ENCODE peak calls at places on chromosomes 7 and 10, in eight cellular contexts. T, O, K, Z, I, N, U and M are unnamed samples.

GRCh38 chr7:16648551-16648950 is 2.6 kb downstream of the BZW2 start:
- DNase-seq in T (no peak), O (no peak), K (peak; percentile 13), Z (no peak), I (no peak), N (no peak), U (no peak), M (no peak)

GRCh38 chr7:138465046-138465445 is 5.0 kb downstream of the TRIM24 start:
- DNase-seq in T (no peak), O (no peak), K (no peak), Z (no peak), I (no peak), N (no peak), U (no peak), M (no peak)

GRCh38 chr7:82388138-82388537 is 55.4 kb downstream of the CACNA2D1 start:
- DNase-seq in T (no peak), O (no peak), K (no peak), Z (no peak), I (peak; percentile 24), N (no peak), U (no peak), M (no peak)

GRCh38 chr7:100510437-100511239 is 26.9 kb downstream of the NYAP1 start:
- DNase-seq in T (no peak), O (no peak), K (no peak), Z (no peak), I (no peak), N (no peak), U (no peak), M (no peak)

GRCh38 chr10:95290801-95291633 is at the start of gene PDLIM1:
- DNase-seq in T (no peak), O (peak; percentile 85), K (peak; percentile 57), Z (peak; percentile 49), I (peak; percentile 65), N (no peak), U (peak; percentile 77), M (peak; percentile 29)

GRCh38 chr7:12655161-12655560 is 32.3 kb upstream of the ARL4A start:
- DNase-seq in T (no peak), O (no peak), K (no peak), Z (no peak), I (no peak), N (no peak), U (no peak), M (no peak)

GRCh38 chr10:44468525-44468924 is 83.6 kb upstream of the CXCL12 start:
- DNase-seq in T (no peak), O (no peak), K (no peak), Z (no peak), I (no peak), N (no peak), U (no peak), M (no peak)

GRCh38 chr10:60314306-60314940 is 75.3 kb downstream of the ANK3 start:
- DNase-seq in T (no peak), O (no peak), K (no peak), Z (peak; percentile 57), I (peak; percentile 69), N (peak; percentile 41), U (no peak), M (peak; percentile 83)

GRCh38 chr7:76358053-76358477 is 726 bp downstream of the YWHAG start:
- DNase-seq in T (no peak), O (peak; percentile 68), K (peak; percentile 31), Z (no peak), I (peak; percentile 49), N (no peak), U (no peak), M (peak; percentile 37)

GRCh38 chr7:66142334-66142733 is 27.7 kb downstream of the CRCP start:
- DNase-seq in T (no peak), O (peak; percentile 34), K (no peak), Z (no peak), I (no peak), N (no peak), U (no peak), M (no peak)

GRCh38 chr7:23938937-23939552 is 229.0 kb downstream of the STK31 start:
- DNase-seq in T (no peak), O (peak; percentile 38), K (peak; percentile 52), Z (peak; percentile 3), I (peak; percentile 59), N (no peak), U (peak; percentile 34), M (peak; percentile 20)

GRCh38 chr7:94909023-94909466 is 1.7 kb downstream of the PPP1R9A start:
- DNase-seq in T (no peak), O (no peak), K (no peak), Z (no peak), I (no peak), N (no peak), U (peak; percentile 4), M (no peak)

GRCh38 chr10:129418826-129419225 is 48.2 kb upstream of the MGMT start:
- DNase-seq in T (no peak), O (no peak), K (no peak), Z (no peak), I (no peak), N (no peak), U (no peak), M (no peak)

GRCh38 chr10:48340734-48341133 is 34.3 kb downstream of the MAPK8 start:
- DNase-seq in T (no peak), O (no peak), K (no peak), Z (no peak), I (no peak), N (no peak), U (no peak), M (no peak)

GRCh38 chr10:7411671-7412481 is 1.0 kb upstream of the SFMBT2 start:
- DNase-seq in T (no peak), O (no peak), K (peak; percentile 24), Z (no peak), I (no peak), N (no peak), U (peak; percentile 29), M (no peak)

GRCh38 chr10:20708305-20708704 is 188.8 kb downstream of the NEBL start:
- DNase-seq in T (no peak), O (no peak), K (no peak), Z (no peak), I (no peak), N (no peak), U (no peak), M (no peak)

GRCh38 chr7:137820677-137821420 is 25.9 kb downstream of the DGKI start:
- DNase-seq in T (peak; percentile 34), O (peak; percentile 47), K (no peak), Z (peak; percentile 6), I (peak; percentile 83), N (peak; percentile 68), U (peak; percentile 33), M (peak; percentile 91)

GRCh38 chr7:140672382-140673062 is at the start of gene ADCK2:
- DNase-seq in T (no peak), O (peak; percentile 79), K (peak; percentile 41), Z (no peak), I (peak; percentile 15), N (no peak), U (peak; percentile 64), M (no peak)

GRCh38 chr7:158818325-158819213 is 10.7 kb downstream of the ESYT2 start:
- DNase-seq in T (peak; percentile 84), O (peak; percentile 80), K (peak; percentile 32), Z (peak; percentile 99), I (peak; percentile 98), N (peak; percentile 85), U (peak; percentile 64), M (peak; percentile 93)

GRCh38 chr7:144854839-144855424 is 19.1 kb upstream of the TPK1 start:
- DNase-seq in T (no peak), O (no peak), K (peak; percentile 6), Z (peak; percentile 1), I (peak; percentile 54), N (no peak), U (peak; percentile 8), M (peak; percentile 56)

GRCh38 chr7:7970113-7970619 is 1.6 kb downstream of the GLCCI1 start:
- DNase-seq in T (no peak), O (peak; percentile 13), K (no peak), Z (no peak), I (no peak), N (no peak), U (peak; percentile 48), M (no peak)

GRCh38 chr7:130227883-130228575 is 20.4 kb downstream of the SSMEM1 start:
- DNase-seq in T (no peak), O (no peak), K (no peak), Z (no peak), I (no peak), N (no peak), U (no peak), M (no peak)

GRCh38 chr7:25849361-25850184 is 302.4 kb upstream of the NFE2L3 start:
- DNase-seq in T (peak; percentile 86), O (no peak), K (no peak), Z (peak; percentile 63), I (peak; percentile 99), N (peak; percentile 87), U (no peak), M (peak; percentile 92)

GRCh38 chr10:116312534-116312933 is 11.7 kb upstream of the CCDC172 start:
- DNase-seq in T (no peak), O (no peak), K (no peak), Z (no peak), I (no peak), N (no peak), U (no peak), M (no peak)

GRCh38 chr10:116312091-116312490 is 12.2 kb upstream of the CCDC172 start:
- DNase-seq in T (no peak), O (no peak), K (no peak), Z (no peak), I (no peak), N (peak; percentile 11), U (no peak), M (no peak)

GRCh38 chr10:116316533-116316932 is 7.7 kb upstream of the CCDC172 start:
- DNase-seq in T (no peak), O (no peak), K (no peak), Z (no peak), I (no peak), N (peak; percentile 43), U (no peak), M (no peak)
- TF ChIP-seq CTCF in T (no peak), O (no peak), K (no peak), Z (no peak), I (no peak), N (no peak), U (no peak), M (no peak)

GRCh38 chr7:106959753-106960152 is 84.8 kb upstream of the PRKAR2B start:
- DNase-seq in T (no peak), O (no peak), K (peak; percentile 45), Z (no peak), I (no peak), N (no peak), U (peak; percentile 21), M (no peak)
- TF ChIP-seq CTCF in T (no peak), O (no peak), K (peak; percentile 42), Z (peak; percentile 32), I (peak; percentile 24), N (peak; percentile 17), U (peak; percentile 24), M (no peak)

GRCh38 chr10:63072951-63073350 is 60.2 kb upstream of the NRBF2 start:
- DNase-seq in T (no peak), O (no peak), K (no peak), Z (no peak), I (no peak), N (no peak), U (peak; percentile 25), M (no peak)
- TF ChIP-seq CTCF in T (no peak), O (no peak), K (no peak), Z (no peak), I (no peak), N (no peak), U (no peak), M (no peak)

DNA sequence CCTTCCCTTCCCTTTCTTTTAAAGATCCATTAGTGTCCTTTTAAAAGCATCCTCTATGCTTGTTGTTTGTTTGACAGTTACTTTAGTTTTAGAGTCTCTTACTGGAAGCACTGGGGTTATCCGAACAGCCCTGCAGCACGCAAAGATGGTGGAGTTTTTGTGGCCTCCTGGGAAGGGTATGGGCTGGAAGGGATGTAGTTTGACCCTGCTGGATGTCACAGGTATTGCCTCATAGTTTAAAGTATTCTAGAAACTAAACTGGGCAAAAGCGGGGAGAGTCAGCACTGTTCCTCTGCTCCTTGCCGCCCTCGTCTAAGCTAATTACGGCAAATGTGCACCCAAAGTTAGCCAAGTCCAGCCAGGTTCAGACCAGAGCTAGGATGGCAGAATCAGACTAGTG is 35.8 kb upstream of the GNAI1 start:
- DNase-seq in T (no peak), O (no peak), K (peak; percentile 5), Z (no peak), I (no peak), N (no peak), U (no peak), M (no peak)
- TF ChIP-seq CTCF in T (peak; percentile 25), O (no peak), K (peak; percentile 70), Z (peak; percentile 53), I (peak; percentile 34), N (peak; percentile 12), U (no peak), M (peak; percentile 38)